ENCODE peak calls at places on chromosomes 13 and 19, in four cellular contexts. One of them, this sample, is unnamed. For H3K36me3, the result is how much of the 10 kb centered on the place peaks cover.

GRCh38 chr19:2952953-2953481 is 8.2 kb upstream of the ZNF77 start:
- DNase-seq in mammary epithelial cell: peak
- DNase-seq in stomach: peak
- DNase-seq in CD8-positive, alpha-beta memory T cell: no peak
- DNase-seq in this sample: peak

GRCh38 chr19:37304190-37304883 is 66.6 kb upstream of the ZNF527 start:
- DNase-seq in mammary epithelial cell: no peak
- DNase-seq in stomach: no peak
- DNase-seq in CD8-positive, alpha-beta memory T cell: no peak
- DNase-seq in this sample: no peak

GRCh38 chr19:53019684-53020083 is 6.0 kb downstream of the ERVV-1 start:
- DNase-seq in mammary epithelial cell: no peak
- DNase-seq in stomach: no peak
- DNase-seq in CD8-positive, alpha-beta memory T cell: no peak
- DNase-seq in this sample: no peak

GRCh38 chr19:1918975-1919374 is 13.8 kb downstream of the ADAT3 start:
- DNase-seq in mammary epithelial cell: no peak
- DNase-seq in stomach: no peak
- DNase-seq in CD8-positive, alpha-beta memory T cell: no peak
- DNase-seq in this sample: no peak

GRCh38 chr19:43525836-43526771 is 897 bp downstream of the ETHE1 start:
- DNase-seq in mammary epithelial cell: peak
- DNase-seq in stomach: peak
- DNase-seq in CD8-positive, alpha-beta memory T cell: no peak
- DNase-seq in this sample: no peak

GRCh38 chr19:14943601-14944000 is 2.3 kb downstream of the OR7C2 start:
- DNase-seq in mammary epithelial cell: peak
- DNase-seq in stomach: no peak
- DNase-seq in CD8-positive, alpha-beta memory T cell: no peak
- DNase-seq in this sample: peak

GRCh38 chr19:36719687-36720556 is 32.5 kb downstream of the ZNF567 start:
- DNase-seq in mammary epithelial cell: peak
- DNase-seq in stomach: no peak
- DNase-seq in CD8-positive, alpha-beta memory T cell: no peak
- DNase-seq in this sample: no peak

GRCh38 chr19:2552859-2553258 is 76.9 kb downstream of the GADD45B start:
- DNase-seq in mammary epithelial cell: no peak
- DNase-seq in stomach: no peak
- DNase-seq in CD8-positive, alpha-beta memory T cell: peak
- DNase-seq in this sample: peak

GRCh38 chr19:22606212-22606553 is 27.9 kb upstream of the ZNF492 start:
- DNase-seq in mammary epithelial cell: no peak
- DNase-seq in stomach: no peak
- DNase-seq in CD8-positive, alpha-beta memory T cell: no peak
- DNase-seq in this sample: no peak

GRCh38 chr19:57903298-57904174 is 12.9 kb downstream of the ZNF417 start:
- DNase-seq in mammary epithelial cell: peak
- DNase-seq in stomach: no peak
- DNase-seq in CD8-positive, alpha-beta memory T cell: no peak
- DNase-seq in this sample: no peak

GRCh38 chr13:103188688-103189326 is 122.6 kb upstream of the SLC10A2 start:
- DNase-seq in mammary epithelial cell: peak
- DNase-seq in stomach: no peak
- DNase-seq in CD8-positive, alpha-beta memory T cell: no peak
- DNase-seq in this sample: no peak

GRCh38 chr13:32381539-32381938 is 46.4 kb downstream of the N4BP2L1 start:
- DNase-seq in mammary epithelial cell: peak
- DNase-seq in stomach: no peak
- DNase-seq in CD8-positive, alpha-beta memory T cell: peak
- DNase-seq in this sample: no peak

GRCh38 chr13:25151626-25152025 is 20.5 kb downstream of the AMER2 start:
- DNase-seq in mammary epithelial cell: no peak
- DNase-seq in stomach: no peak
- DNase-seq in CD8-positive, alpha-beta memory T cell: no peak
- DNase-seq in this sample: no peak

GRCh38 chr19:54653181-54653809 is 9.5 kb upstream of the LILRB4 start:
- DNase-seq in mammary epithelial cell: no peak
- DNase-seq in stomach: no peak
- DNase-seq in CD8-positive, alpha-beta memory T cell: no peak
- DNase-seq in this sample: no peak

GRCh38 chr13:83219832-83220231 is 662.4 kb downstream of the SLITRK1 start:
- DNase-seq in mammary epithelial cell: no peak
- DNase-seq in stomach: no peak
- DNase-seq in CD8-positive, alpha-beta memory T cell: no peak
- DNase-seq in this sample: no peak

GRCh38 chr19:5914358-5914774 is 312 bp downstream of the CAPS start:
- DNase-seq in mammary epithelial cell: no peak
- DNase-seq in stomach: peak
- DNase-seq in CD8-positive, alpha-beta memory T cell: no peak
- DNase-seq in this sample: no peak

GRCh38 chr13:36675213-36675536 is 1.4 kb downstream of the SERTM1 start:
- DNase-seq in mammary epithelial cell: no peak
- DNase-seq in stomach: no peak
- DNase-seq in CD8-positive, alpha-beta memory T cell: no peak
- DNase-seq in this sample: no peak

GRCh38 chr19:11269408-11269807 is 7.1 kb upstream of the DOCK6 start:
- DNase-seq in mammary epithelial cell: peak
- DNase-seq in stomach: no peak
- DNase-seq in CD8-positive, alpha-beta memory T cell: no peak
- DNase-seq in this sample: no peak

GRCh38 chr19:45160870-45161714 is at the start of gene NKPD1:
- DNase-seq in mammary epithelial cell: no peak
- DNase-seq in stomach: peak
- DNase-seq in CD8-positive, alpha-beta memory T cell: no peak
- DNase-seq in this sample: no peak

GRCh38 chr13:32262165-32262564 is 53.0 kb downstream of the ZAR1L start:
- DNase-seq in mammary epithelial cell: peak
- DNase-seq in stomach: no peak
- DNase-seq in CD8-positive, alpha-beta memory T cell: no peak
- DNase-seq in this sample: no peak

GRCh38 chr19:47704024-47704423 is 9.2 kb upstream of the EHD2 start:
- DNase-seq in mammary epithelial cell: no peak
- DNase-seq in stomach: no peak
- DNase-seq in CD8-positive, alpha-beta memory T cell: no peak
- DNase-seq in this sample: no peak

GRCh38 chr13:46354143-46355087 is 32.6 kb downstream of the RUBCNL start:
- DNase-seq in mammary epithelial cell: peak
- DNase-seq in stomach: no peak
- DNase-seq in CD8-positive, alpha-beta memory T cell: no peak
- DNase-seq in this sample: peak

GRCh38 chr19:35260694-35261304 is 8.0 kb upstream of the USF2 start:
- DNase-seq in mammary epithelial cell: no peak
- DNase-seq in stomach: peak
- DNase-seq in CD8-positive, alpha-beta memory T cell: no peak
- DNase-seq in this sample: no peak

GRCh38 chr19:10112037-10112751 is 701 bp downstream of the P2RY11 start:
- DNase-seq in mammary epithelial cell: no peak
- DNase-seq in stomach: no peak
- DNase-seq in CD8-positive, alpha-beta memory T cell: peak
- DNase-seq in this sample: peak

GRCh38 chr13:27966641-27967202 is 2.4 kb downstream of the CDX2 start:
- DNase-seq in mammary epithelial cell: no peak
- DNase-seq in stomach: peak
- DNase-seq in CD8-positive, alpha-beta memory T cell: no peak
- DNase-seq in this sample: no peak
- H3K4me3 ChIP-seq in mammary epithelial cell: no peak
- H3K4me3 ChIP-seq in stomach: no peak
- H3K4me3 ChIP-seq in CD8-positive, alpha-beta memory T cell: no peak
- H3K4me3 ChIP-seq in this sample: no peak

GRCh38 chr19:51122112-51122981 is 2.4 kb upstream of the SIGLEC9 start:
- DNase-seq in mammary epithelial cell: peak
- DNase-seq in stomach: no peak
- DNase-seq in CD8-positive, alpha-beta memory T cell: no peak
- DNase-seq in this sample: no peak

GRCh38 chr19:51124729-51125128 is at the start of gene SIGLEC9:
- DNase-seq in mammary epithelial cell: no peak
- DNase-seq in stomach: no peak
- DNase-seq in CD8-positive, alpha-beta memory T cell: no peak
- DNase-seq in this sample: no peak

GRCh38 chr19:51123381-51124186 is 1.1 kb upstream of the SIGLEC9 start:
- DNase-seq in mammary epithelial cell: no peak
- DNase-seq in stomach: peak
- DNase-seq in CD8-positive, alpha-beta memory T cell: peak
- DNase-seq in this sample: no peak

GRCh38 chr19:51125421-51126075 is 842 bp downstream of the SIGLEC9 start:
- DNase-seq in mammary epithelial cell: no peak
- DNase-seq in stomach: no peak
- DNase-seq in CD8-positive, alpha-beta memory T cell: no peak
- DNase-seq in this sample: no peak

GRCh38 chr19:51124216-51124615 is 490 bp upstream of the SIGLEC9 start:
- DNase-seq in mammary epithelial cell: no peak
- DNase-seq in stomach: no peak
- DNase-seq in CD8-positive, alpha-beta memory T cell: no peak
- DNase-seq in this sample: no peak
- H3K36me3 ChIP-seq in mammary epithelial cell: under half
- H3K36me3 ChIP-seq in stomach: under half
- H3K36me3 ChIP-seq in CD8-positive, alpha-beta memory T cell: under half
- H3K36me3 ChIP-seq in this sample: under half

DNA sequence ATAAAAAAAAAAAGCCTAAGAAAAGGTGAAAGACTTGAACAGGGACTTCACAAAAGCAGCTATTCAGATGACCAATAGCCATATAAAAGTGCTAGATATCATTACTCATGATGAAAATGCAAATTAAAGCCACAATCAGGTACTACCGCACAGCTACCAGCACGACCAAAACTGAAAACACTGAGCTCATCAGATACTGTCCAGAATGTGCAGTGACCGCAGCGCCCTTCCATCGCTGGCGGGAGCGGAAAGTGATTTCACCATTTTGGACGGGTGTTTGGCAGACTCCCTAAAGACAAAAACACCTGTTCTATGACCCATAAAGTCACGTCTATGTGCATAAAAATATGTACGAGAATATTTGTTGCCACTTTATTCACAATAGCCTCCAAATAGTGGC is 60.7 kb downstream of the SLC6A16 start:
- DNase-seq in mammary epithelial cell: no peak
- DNase-seq in stomach: no peak
- DNase-seq in CD8-positive, alpha-beta memory T cell: no peak
- DNase-seq in this sample: peak
- H3K4me3 ChIP-seq in mammary epithelial cell: no peak
- H3K4me3 ChIP-seq in stomach: no peak
- H3K4me3 ChIP-seq in CD8-positive, alpha-beta memory T cell: no peak
- H3K4me3 ChIP-seq in this sample: no peak

GRCh38 chr13:108006619-108007018 is 208.7 kb downstream of the LIG4 start:
- DNase-seq in mammary epithelial cell: no peak
- DNase-seq in stomach: no peak
- DNase-seq in CD8-positive, alpha-beta memory T cell: no peak
- DNase-seq in this sample: no peak
- H3K36me3 ChIP-seq in mammary epithelial cell: under half
- H3K36me3 ChIP-seq in stomach: under half
- H3K36me3 ChIP-seq in CD8-positive, alpha-beta memory T cell: under half
- H3K36me3 ChIP-seq in this sample: under half

DNA sequence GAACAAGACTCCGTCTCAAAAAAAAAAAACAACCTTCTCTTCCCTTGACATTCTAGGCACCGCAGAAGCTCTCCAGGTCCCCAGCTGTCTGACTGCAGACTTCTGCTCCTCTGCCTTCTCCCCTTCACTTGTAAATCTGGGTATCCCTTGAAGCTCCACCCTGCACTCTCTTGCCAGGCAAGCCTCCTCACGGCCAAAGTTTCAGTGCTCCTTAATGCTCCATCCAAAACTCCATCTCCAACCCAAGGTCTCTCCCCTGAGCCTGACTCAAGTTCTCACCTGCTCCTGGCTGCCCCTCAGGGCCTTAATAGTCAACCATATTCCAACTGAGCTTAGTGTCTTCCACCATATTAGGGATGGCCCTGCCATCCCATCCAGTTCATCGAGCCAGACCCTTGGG is 1.4 kb upstream of the CLDND2 start:
- DNase-seq in mammary epithelial cell: no peak
- DNase-seq in stomach: no peak
- DNase-seq in CD8-positive, alpha-beta memory T cell: no peak
- DNase-seq in this sample: no peak
- H3K4me3 ChIP-seq in mammary epithelial cell: no peak
- H3K4me3 ChIP-seq in stomach: no peak
- H3K4me3 ChIP-seq in CD8-positive, alpha-beta memory T cell: peak
- H3K4me3 ChIP-seq in this sample: no peak

GRCh38 chr19:17565611-17566010 is 10.2 kb downstream of the COLGALT1 start:
- DNase-seq in mammary epithelial cell: no peak
- DNase-seq in stomach: no peak
- DNase-seq in CD8-positive, alpha-beta memory T cell: no peak
- DNase-seq in this sample: no peak
- H3K36me3 ChIP-seq in mammary epithelial cell: under half
- H3K36me3 ChIP-seq in stomach: half or more
- H3K36me3 ChIP-seq in CD8-positive, alpha-beta memory T cell: under half
- H3K36me3 ChIP-seq in this sample: under half